ENCODE peak calls at places on chromosomes 1 and 21, in four cellular contexts. N is HepG2, C is GM12878, R is H1. L is an unnamed sample. For H3K27me3 and H3K9me3, the result is how much of the 10 kb centered on the place peaks cover.

GRCh38 chr1:36658838-36659237 is 176.1 kb upstream of the CSF3R start:
- DNase-seq in N (no peak), C (no peak), R (no peak), L (no peak)

GRCh38 chr1:99590578-99591209 is 55.2 kb upstream of the PALMD start:
- DNase-seq in N (no peak), C (no peak), R (no peak), L (no peak)

GRCh38 chr1:70264875-70265274 is 43.7 kb downstream of the SRSF11 start:
- DNase-seq in N (no peak), C (no peak), R (no peak), L (no peak)

GRCh38 chr21:15289896-15290841 is 225.4 kb upstream of the NRIP1 start:
- DNase-seq in N (peak), C (no peak), R (no peak), L (no peak)

GRCh38 chr1:197696372-197696771 is 78.9 kb downstream of the DENND1B start:
- DNase-seq in N (no peak), C (no peak), R (no peak), L (no peak)

GRCh38 chr1:112026018-112026417 is 36.5 kb upstream of the KCND3 start:
- DNase-seq in N (no peak), C (no peak), R (no peak), L (no peak)

GRCh38 chr1:85894651-85895050 is 186.4 kb upstream of the ZNHIT6 start:
- DNase-seq in N (peak), C (peak), R (no peak), L (peak)

GRCh38 chr1:18890704-18891103 is 11.7 kb downstream of the ALDH4A1 start:
- DNase-seq in N (no peak), C (no peak), R (no peak), L (no peak)

GRCh38 chr1:59549903-59550302 is 253.0 kb downstream of the FGGY start:
- DNase-seq in N (peak), C (no peak), R (no peak), L (no peak)

GRCh38 chr1:100903777-100904176 is 7.9 kb downstream of the SLC30A7 start:
- DNase-seq in N (no peak), C (no peak), R (no peak), L (no peak)

GRCh38 chr1:110421159-110421777 is 13.8 kb upstream of the LAMTOR5 start:
- DNase-seq in N (no peak), C (no peak), R (no peak), L (no peak)

GRCh38 chr1:229124471-229125198 is 146.3 kb upstream of the RAB4A start:
- DNase-seq in N (peak), C (no peak), R (no peak), L (no peak)

GRCh38 chr1:17093822-17094393 is 25.3 kb downstream of the PADI2 start:
- DNase-seq in N (no peak), C (no peak), R (no peak), L (no peak)

GRCh38 chr1:202324646-202325045 is 17.1 kb downstream of the UBE2T start:
- DNase-seq in N (no peak), C (no peak), R (no peak), L (no peak)

GRCh38 chr1:220151454-220151853 is 57.5 kb downstream of the IARS2 start:
- DNase-seq in N (no peak), C (no peak), R (no peak), L (no peak)

GRCh38 chr1:205356424-205357151 is at the start of gene KLHDC8A:
- DNase-seq in N (no peak), C (no peak), R (no peak), L (no peak)

GRCh38 chr1:47564570-47564969 is 126.7 kb downstream of the FOXD2 start:
- DNase-seq in N (no peak), C (no peak), R (no peak), L (peak)
- H3K27me3 ChIP-seq in N (under half), C (under half), R (under half), L (under half)

DNA sequence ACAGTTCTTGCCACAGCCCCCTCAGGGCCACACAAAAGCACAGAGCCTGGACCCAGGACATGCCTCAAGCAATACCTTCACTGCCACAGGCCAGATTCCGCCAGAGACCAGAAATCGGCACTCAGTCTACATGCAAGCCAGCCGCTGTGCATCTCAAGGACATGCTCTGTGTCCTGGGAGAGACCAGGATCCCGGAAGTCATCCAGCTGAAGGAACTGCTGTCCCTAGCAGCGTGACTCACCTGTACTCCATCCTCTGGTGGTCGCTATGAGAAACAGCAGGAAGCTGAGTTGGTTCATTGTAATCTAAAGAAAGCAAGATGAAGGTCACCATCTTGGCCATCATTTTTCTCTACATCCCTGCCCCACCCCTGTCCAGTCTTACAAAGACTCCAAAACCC is 401 bp downstream of the ITLN1 start:
- DNase-seq in N (peak), C (no peak), R (no peak), L (no peak)
- TF ChIP-seq SUZ12 in N (no peak), C (no peak), R (no peak), L (no peak)

GRCh38 chr1:49824261-49824660 is 199.5 kb downstream of the AGBL4 start:
- DNase-seq in N (no peak), C (no peak), R (no peak), L (no peak)
- H3K9me3 ChIP-seq in N (half or more), C (under half), R (half or more), L (under half)

GRCh38 chr1:1200876-1201810 is 5.2 kb downstream of the TNFRSF18 start:
- DNase-seq in N (no peak), C (no peak), R (no peak), L (peak)
- H3K27me3 ChIP-seq in N (half or more), C (under half), R (under half), L (under half)

DNA sequence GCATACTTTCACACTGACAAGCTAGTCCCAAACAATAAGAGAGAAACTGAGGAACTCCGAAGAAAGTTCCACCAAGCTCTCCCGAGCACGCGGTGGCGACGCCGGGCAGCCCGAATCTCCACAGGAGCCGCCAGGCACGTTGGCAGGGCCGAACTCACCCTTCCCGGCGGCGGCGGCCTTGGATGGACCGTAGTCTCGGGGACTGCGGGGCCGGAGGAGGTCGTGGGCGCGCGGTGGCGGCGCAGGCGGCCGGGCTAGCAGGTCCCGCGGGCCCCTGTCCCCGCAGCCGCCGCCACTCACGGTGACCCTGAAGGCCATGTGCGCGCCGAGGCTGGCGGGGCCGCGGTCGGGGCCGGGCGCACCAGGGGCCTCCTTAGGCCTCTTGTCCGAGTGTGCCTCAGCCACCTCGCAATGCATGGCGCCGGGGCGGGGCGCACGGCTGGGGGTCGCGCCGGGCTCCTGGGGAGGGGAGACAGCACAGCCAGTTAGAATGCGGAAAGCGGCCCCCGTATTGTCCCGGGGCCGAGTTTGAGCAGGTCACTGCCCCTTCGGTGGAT is 1.2 kb downstream of the GLIS1 start:
- DNase-seq in N (no peak), C (no peak), R (no peak), L (no peak)
- TF ChIP-seq SUZ12 in N (no peak), C (peak), R (no peak), L (no peak)

GRCh38 chr1:2821970-2822620 is 20.6 kb upstream of the TTC34 start:
- DNase-seq in N (no peak), C (no peak), R (no peak), L (no peak)
- H3K9me3 ChIP-seq in N (under half), C (under half), R (half or more), L (under half)

DNA sequence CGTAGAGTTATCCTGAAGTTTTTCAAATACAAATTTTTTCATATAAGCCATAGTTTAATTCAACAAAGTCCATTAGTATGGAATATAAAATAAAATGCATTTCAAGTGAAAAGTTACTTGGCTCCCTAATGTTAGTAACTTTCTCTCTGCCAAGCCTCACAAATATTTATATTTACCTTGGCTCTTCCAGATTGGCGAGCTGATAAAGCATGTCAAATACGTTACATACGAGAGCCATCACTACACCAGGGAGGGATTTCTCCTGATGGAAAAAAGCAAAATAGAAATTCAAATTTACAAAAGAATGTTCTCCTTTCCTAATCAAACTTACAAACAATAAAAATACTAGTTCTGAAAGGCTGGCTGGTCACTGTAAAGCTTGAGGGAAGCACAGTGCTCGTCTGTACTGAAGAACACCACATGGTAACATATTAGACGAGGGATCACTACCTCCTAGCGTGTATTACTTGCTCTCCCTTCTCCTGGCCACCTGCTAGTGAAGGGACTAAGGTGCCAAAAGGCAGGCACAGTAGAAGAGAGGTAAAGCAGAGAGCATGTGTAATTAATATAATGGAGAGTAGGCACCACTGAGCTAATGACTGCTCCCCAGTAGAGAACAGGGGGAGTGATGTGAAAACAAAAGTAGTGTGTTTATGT is 80.9 kb downstream of the USP24 start:
- DNase-seq in N (no peak), C (no peak), R (no peak), L (no peak)
- H3K27me3 ChIP-seq in N (under half), C (under half), R (under half), L (under half)

GRCh38 chr21:36087362-36088138 is 17.7 kb downstream of the CBR1 start:
- DNase-seq in N (no peak), C (no peak), R (no peak), L (peak)
- TF ChIP-seq SUZ12 in N (no peak), C (no peak), R (no peak), L (no peak)

DNA sequence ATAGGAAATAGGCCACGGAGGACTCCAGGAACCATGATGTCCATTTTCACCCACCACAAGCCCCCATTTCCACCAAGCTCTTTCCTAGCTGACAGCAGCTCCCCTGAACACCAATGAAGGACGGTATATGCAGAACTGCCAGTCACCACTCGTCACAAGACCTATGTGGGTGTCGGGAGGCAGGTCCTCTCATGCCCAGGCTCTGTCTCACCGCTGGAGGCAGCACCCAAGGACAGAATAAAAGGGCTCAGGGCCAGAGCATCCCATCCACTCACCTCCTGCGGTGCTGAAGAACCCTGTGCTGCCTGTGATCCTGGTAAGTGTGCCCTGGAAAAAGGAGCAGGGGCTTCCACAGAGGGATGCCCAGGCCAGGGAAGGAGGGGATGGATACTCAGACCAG is at the start of gene LCE1F:
- DNase-seq in N (peak), C (no peak), R (no peak), L (no peak)
- H3K9me3 ChIP-seq in N (under half), C (under half), R (half or more), L (under half)

L was measured in NT2/D1.